ENCODE peak calls at places on chromosomes 4 and X, in five cellular contexts. B, I, P, F and G are unnamed samples.

GRCh38 chr4:169079942-169080827 is 70.1 kb upstream of the CBR4 start:
- DNase-seq in B (no peak), I (peak), P (no peak), F (no peak), G (no peak)

GRCh38 chrX:34638116-34638515 is 19.0 kb downstream of the TMEM47 start:
- DNase-seq in B (no peak), I (no peak), P (no peak), F (no peak), G (no peak)

GRCh38 chr4:133594246-133595207 is 445.4 kb downstream of the PCDH10 start:
- DNase-seq in B (no peak), I (peak), P (peak), F (no peak), G (no peak)

GRCh38 chrX:42028113-42028512 is 104.8 kb upstream of the CASK start:
- DNase-seq in B (no peak), I (no peak), P (no peak), F (no peak), G (no peak)

GRCh38 chr4:74529284-74530041 is 84.5 kb downstream of the AREG start:
- DNase-seq in B (no peak), I (no peak), P (no peak), F (no peak), G (no peak)

GRCh38 chr4:144575181-144575580 is 70.8 kb upstream of the HHIP start:
- DNase-seq in B (peak), I (no peak), P (no peak), F (no peak), G (no peak)

GRCh38 chrX:103791826-103792458 is 15.3 kb downstream of the PLP1 start:
- DNase-seq in B (no peak), I (no peak), P (no peak), F (no peak), G (no peak)

GRCh38 chr4:121272526-121272925 is 108.3 kb downstream of the QRFPR start:
- DNase-seq in B (no peak), I (no peak), P (peak), F (no peak), G (no peak)

GRCh38 chr4:44493924-44494323 is 45.3 kb upstream of the KCTD8 start:
- DNase-seq in B (no peak), I (no peak), P (peak), F (no peak), G (no peak)

GRCh38 chr4:43456383-43456782 is 563.9 kb downstream of the GRXCR1 start:
- DNase-seq in B (no peak), I (peak), P (peak), F (no peak), G (no peak)

GRCh38 chr4:172134536-172134935 is 321.3 kb downstream of the GALNTL6 start:
- DNase-seq in B (no peak), I (no peak), P (no peak), F (no peak), G (no peak)

GRCh38 chrX:108268434-108269080 is 169.7 kb downstream of the COL4A6 start:
- DNase-seq in B (no peak), I (no peak), P (no peak), F (no peak), G (no peak)

GRCh38 chr4:81883004-81883403 is 411.3 kb upstream of the RASGEF1B start:
- DNase-seq in B (no peak), I (no peak), P (no peak), F (no peak), G (no peak)

GRCh38 chrX:131729295-131729694 is 185.4 kb downstream of the OR13H1 start:
- DNase-seq in B (no peak), I (no peak), P (no peak), F (peak), G (no peak)

GRCh38 chr4:85508654-85509053 is 33.7 kb downstream of the ARHGAP24 start:
- DNase-seq in B (no peak), I (no peak), P (no peak), F (no peak), G (no peak)

GRCh38 chr4:113878718-113879117 is 100.7 kb downstream of the ARSJ start:
- DNase-seq in B (no peak), I (no peak), P (no peak), F (no peak), G (no peak)

GRCh38 chrX:18677140-18677834 is 5.4 kb upstream of the RS1 start:
- DNase-seq in B (no peak), I (no peak), P (no peak), F (no peak), G (no peak)

GRCh38 chr4:179836179-179837075 is 2394.2 kb upstream of the AGA start:
- DNase-seq in B (no peak), I (no peak), P (no peak), F (no peak), G (no peak)

GRCh38 chr4:100876546-100876945 is 358.7 kb upstream of the EMCN start:
- DNase-seq in B (no peak), I (no peak), P (peak), F (no peak), G (no peak)

GRCh38 chr4:147984065-147984777 is 252.3 kb downstream of the ARHGAP10 start:
- DNase-seq in B (no peak), I (no peak), P (peak), F (peak), G (no peak)

GRCh38 chr4:128347175-128347868 is 59.7 kb upstream of the PGRMC2 start:
- DNase-seq in B (no peak), I (no peak), P (no peak), F (no peak), G (no peak)

GRCh38 chr4:118904418-118904817 is 15.8 kb downstream of the SYNPO2 start:
- DNase-seq in B (no peak), I (no peak), P (no peak), F (no peak), G (no peak)

GRCh38 chr4:25448379-25449109 is 71.5 kb downstream of the ANAPC4 start:
- DNase-seq in B (no peak), I (peak), P (peak), F (no peak), G (no peak)

GRCh38 chr4:21476753-21477152 is 471.8 kb downstream of the KCNIP4 start:
- DNase-seq in B (no peak), I (no peak), P (no peak), F (no peak), G (no peak)

GRCh38 chr4:96016615-96017299 is 176.9 kb downstream of the PDHA2 start:
- DNase-seq in B (no peak), I (no peak), P (peak), F (no peak), G (no peak)

GRCh38 chrX:121122332-121122731 is 74.9 kb downstream of the GLUD2 start:
- DNase-seq in B (no peak), I (no peak), P (no peak), F (no peak), G (no peak)

GRCh38 chr4:150001815-150002214 is 76.4 kb upstream of the DCLK2 start:
- DNase-seq in B (no peak), I (no peak), P (no peak), F (no peak), G (no peak)